ENCODE peak calls at places on chromosomes 1 and 21, in nine cellular contexts. X is mesothelial cell of epicardium, N is Panc1, Q is B cell, D is Calu3, O is neural progenitor cell, M is A673, S is endothelial cell, Y is pancreas. K is an unnamed sample.

GRCh38 chr21:35857082-35857481 is 203.2 kb downstream of the SETD4 start:
- DNase-seq in X (no peak), N (no peak), Q (no peak), D (no peak), O (no peak), M (no peak), S (no peak), Y (no peak), K (no peak)

GRCh38 chr1:109891930-109892329 is 18.7 kb upstream of the CSF1 start:
- DNase-seq in X (no peak), N (no peak), Q (no peak), D (no peak), O (no peak), M (no peak), S (no peak), Y (no peak), K (no peak)

GRCh38 chr1:62882161-62882560 is 98.2 kb downstream of the ATG4C start:
- DNase-seq in X (no peak), N (no peak), Q (no peak), D (no peak), O (peak), M (no peak), S (no peak), Y (no peak), K (no peak)

GRCh38 chr1:201739492-201740085 is 89.4 kb upstream of the IPO9 start:
- DNase-seq in X (no peak), N (no peak), Q (peak), D (peak), O (peak), M (peak), S (peak), Y (peak), K (peak)

GRCh38 chr1:6962956-6963915 is 178.0 kb downstream of the CAMTA1 start:
- DNase-seq in X (no peak), N (peak), Q (peak), D (peak), O (peak), M (peak), S (peak), Y (peak), K (peak)

GRCh38 chr1:164794310-164794709 is 235.3 kb downstream of the PBX1 start:
- DNase-seq in X (no peak), N (no peak), Q (no peak), D (peak), O (no peak), M (no peak), S (no peak), Y (no peak), K (no peak)

GRCh38 chr21:42047821-42048613 is 23.1 kb upstream of the UMODL1 start:
- DNase-seq in X (no peak), N (no peak), Q (no peak), D (no peak), O (no peak), M (no peak), S (no peak), Y (peak), K (no peak)

GRCh38 chr1:56414728-56415224 is 164.6 kb downstream of the PLPP3 start:
- DNase-seq in X (no peak), N (no peak), Q (no peak), D (peak), O (no peak), M (no peak), S (no peak), Y (peak), K (no peak)

GRCh38 chr1:231023150-231023549 is 16.9 kb downstream of the FAM89A start:
- DNase-seq in X (no peak), N (no peak), Q (no peak), D (no peak), O (no peak), M (no peak), S (no peak), Y (no peak), K (no peak)

GRCh38 chr1:234743866-234744581 is 134.0 kb upstream of the IRF2BP2 start:
- DNase-seq in X (no peak), N (no peak), Q (no peak), D (no peak), O (peak), M (peak), S (peak), Y (no peak), K (no peak)

GRCh38 chr1:171754381-171754705 is 12.5 kb upstream of the VAMP4 start:
- DNase-seq in X (no peak), N (no peak), Q (no peak), D (no peak), O (no peak), M (no peak), S (no peak), Y (no peak), K (no peak)

GRCh38 chr1:118217073-118217620 is 32.1 kb upstream of the SPAG17 start:
- DNase-seq in X (no peak), N (no peak), Q (no peak), D (no peak), O (no peak), M (peak), S (no peak), Y (no peak), K (no peak)

GRCh38 chr1:77639056-77639455 is 43.4 kb downstream of the ZZZ3 start:
- DNase-seq in X (no peak), N (no peak), Q (no peak), D (no peak), O (no peak), M (no peak), S (no peak), Y (no peak), K (no peak)

GRCh38 chr1:143720087-143721023 is 251.4 kb downstream of the FAM72C start:
- DNase-seq in X (no peak), N (no peak), Q (peak), D (peak), O (no peak), M (peak), S (peak), Y (peak), K (no peak)

GRCh38 chr1:95095833-95096217 is 21.3 kb upstream of the TLCD4 start:
- DNase-seq in X (no peak), N (no peak), Q (no peak), D (no peak), O (no peak), M (no peak), S (no peak), Y (no peak), K (no peak)

GRCh38 chr1:214966366-214966765 is 116.2 kb upstream of the KCNK2 start:
- DNase-seq in X (no peak), N (no peak), Q (no peak), D (no peak), O (peak), M (no peak), S (no peak), Y (no peak), K (no peak)

GRCh38 chr1:222053790-222054294 is 312.0 kb upstream of the DUSP10 start:
- DNase-seq in X (no peak), N (no peak), Q (no peak), D (no peak), O (no peak), M (no peak), S (no peak), Y (no peak), K (no peak)

GRCh38 chr1:207014728-207015127 is 17.8 kb downstream of the C1orf116 start:
- DNase-seq in X (no peak), N (no peak), Q (no peak), D (no peak), O (no peak), M (no peak), S (no peak), Y (no peak), K (no peak)

GRCh38 chr1:167499106-167499505 is 19.2 kb downstream of the CD247 start:
- DNase-seq in X (no peak), N (no peak), Q (no peak), D (no peak), O (no peak), M (no peak), S (no peak), Y (no peak), K (no peak)

GRCh38 chr1:95916616-95917015 is 682.6 kb downstream of the RWDD3 start:
- DNase-seq in X (no peak), N (no peak), Q (no peak), D (peak), O (peak), M (peak), S (no peak), Y (no peak), K (no peak)

GRCh38 chr1:78254517-78254916 is 208.8 kb downstream of the GIPC2 start:
- DNase-seq in X (no peak), N (no peak), Q (no peak), D (no peak), O (no peak), M (no peak), S (no peak), Y (no peak), K (no peak)

GRCh38 chr1:234963180-234963903 is 165.3 kb downstream of the TOMM20 start:
- DNase-seq in X (no peak), N (no peak), Q (peak), D (peak), O (no peak), M (no peak), S (no peak), Y (peak), K (no peak)

GRCh38 chr1:225427249-225428065 is at the start of gene LBR:
- DNase-seq in X (peak), N (no peak), Q (no peak), D (no peak), O (peak), M (no peak), S (no peak), Y (no peak), K (no peak)

GRCh38 chr1:240612811-240613210 is 856 bp upstream of the GREM2 start:
- DNase-seq in X (no peak), N (no peak), Q (no peak), D (no peak), O (peak), M (no peak), S (no peak), Y (no peak), K (no peak)

GRCh38 chr1:21638531-21639341 is 30.4 kb downstream of the RAP1GAP start:
- DNase-seq in X (no peak), N (peak), Q (no peak), D (peak), O (no peak), M (no peak), S (no peak), Y (peak), K (no peak)

GRCh38 chr1:208054485-208054884 is 143.6 kb upstream of the CD34 start:
- DNase-seq in X (no peak), N (no peak), Q (no peak), D (no peak), O (no peak), M (no peak), S (no peak), Y (no peak), K (no peak)

GRCh38 chr21:36589352-36589971 is 109.5 kb upstream of the SIM2 start:
- DNase-seq in X (no peak), N (no peak), Q (peak), D (peak), O (peak), M (peak), S (peak), Y (peak), K (no peak)

GRCh38 chr1:99327357-99327756 is 63.1 kb downstream of the PLPPR4 start:
- DNase-seq in X (no peak), N (no peak), Q (no peak), D (peak), O (no peak), M (no peak), S (no peak), Y (no peak), K (no peak)

GRCh38 chr1:52239708-52240001 is 97.8 kb downstream of the ZFYVE9 start:
- DNase-seq in X (no peak), N (no peak), Q (peak), D (no peak), O (no peak), M (no peak), S (no peak), Y (no peak), K (no peak)

GRCh38 chr21:37060296-37060695 is 12.6 kb downstream of the PIGP start:
- DNase-seq in X (no peak), N (peak), Q (no peak), D (peak), O (peak), M (peak), S (no peak), Y (no peak), K (no peak)

GRCh38 chr1:209585672-209586071 is 2.2 kb downstream of the CAMK1G start:
- DNase-seq in X (peak), N (no peak), Q (no peak), D (peak), O (peak), M (peak), S (peak), Y (peak), K (no peak)

GRCh38 chr1:226017070-226017469 is 17.9 kb upstream of the SDE2 start:
- DNase-seq in X (no peak), N (no peak), Q (no peak), D (no peak), O (no peak), M (no peak), S (no peak), Y (no peak), K (no peak)

GRCh38 chr1:1091344-1092148 is 17.4 kb upstream of the RNF223 start:
- DNase-seq in X (no peak), N (no peak), Q (peak), D (no peak), O (no peak), M (no peak), S (no peak), Y (peak), K (peak)

GRCh38 chr1:866095-866494 is 57.6 kb upstream of the SAMD11 start:
- DNase-seq in X (no peak), N (no peak), Q (peak), D (no peak), O (no peak), M (no peak), S (no peak), Y (no peak), K (no peak)

GRCh38 chr1:21661886-21662285 is 7.3 kb downstream of the RAP1GAP start:
- DNase-seq in X (no peak), N (no peak), Q (no peak), D (no peak), O (no peak), M (no peak), S (no peak), Y (peak), K (no peak)

GRCh38 chr1:110056776-110057175 is 13.7 kb downstream of the ALX3 start:
- DNase-seq in X (no peak), N (no peak), Q (no peak), D (no peak), O (no peak), M (no peak), S (no peak), Y (no peak), K (no peak)

GRCh38 chr1:213292653-213293052 is 241.6 kb downstream of the RPS6KC1 start:
- DNase-seq in X (no peak), N (no peak), Q (no peak), D (no peak), O (no peak), M (no peak), S (no peak), Y (no peak), K (no peak)

GRCh38 chr1:30982937-30983336 is 74.4 kb upstream of the SDC3 start:
- DNase-seq in X (no peak), N (no peak), Q (peak), D (no peak), O (no peak), M (no peak), S (no peak), Y (no peak), K (no peak)

DNA sequence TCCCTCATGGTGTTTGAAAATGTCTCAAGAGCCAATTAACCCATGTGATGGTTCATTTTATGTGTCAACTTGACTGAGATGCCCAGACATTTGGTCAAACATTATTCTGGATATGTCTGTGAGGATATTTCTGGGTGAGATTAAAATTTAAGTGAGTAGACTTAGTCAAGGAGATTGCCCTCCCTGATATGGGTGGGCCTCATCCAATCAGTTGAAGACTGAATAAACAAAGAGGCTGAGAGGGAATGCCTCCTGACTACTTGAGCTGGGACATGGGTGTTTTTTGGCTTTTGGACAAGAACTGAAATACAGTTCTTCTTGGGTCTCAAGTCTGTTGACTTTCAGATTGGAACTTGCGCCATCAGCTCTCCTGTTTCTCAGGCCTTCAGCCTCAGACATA is 89.4 kb upstream of the SPATA6 start:
- DNase-seq in X (no peak), N (no peak), Q (no peak), D (no peak), O (no peak), M (no peak), S (no peak), Y (no peak), K (no peak)
- TF ChIP-seq CTCF in X (no peak), N (no peak), Q (no peak), D (no peak), O (no peak), M (no peak), S (no peak), Y (no peak), K (no peak)

DNA sequence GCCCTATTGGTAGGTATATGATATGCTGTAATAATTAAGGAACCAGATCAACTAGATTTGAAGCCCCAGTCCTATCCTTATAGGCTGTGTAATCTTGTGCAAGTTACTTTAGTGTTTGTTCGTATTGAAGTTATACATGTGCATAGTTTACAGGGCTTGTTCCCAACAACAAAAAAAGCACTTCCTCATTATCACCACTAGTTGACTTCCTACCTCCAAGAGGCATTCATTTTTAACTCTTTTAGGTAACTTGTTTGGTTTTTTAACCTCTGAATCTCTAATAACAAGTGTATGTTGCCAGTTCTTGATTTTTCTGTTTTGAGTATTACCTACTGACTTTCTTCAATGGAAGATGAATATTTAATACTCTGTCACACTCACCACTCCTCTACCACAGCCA is 71.9 kb downstream of the ST3GAL3 start:
- DNase-seq in X (no peak), N (no peak), Q (no peak), D (no peak), O (no peak), M (no peak), S (no peak), Y (no peak), K (no peak)
- TF ChIP-seq CTCF in X (peak), N (peak), Q (no peak), D (no peak), O (no peak), M (no peak), S (peak), Y (no peak), K (peak)

GRCh38 chr1:38029081-38029681 is 16.6 kb downstream of the UTP11 start:
- DNase-seq in X (no peak), N (no peak), Q (no peak), D (no peak), O (peak), M (peak), S (no peak), Y (peak), K (no peak)
- TF ChIP-seq CTCF in X (no peak), N (no peak), Q (no peak), D (no peak), O (peak), M (peak), S (no peak), Y (no peak), K (no peak)

GRCh38 chr1:175895966-175896365 is 152.6 kb upstream of the TNR start:
- DNase-seq in X (no peak), N (no peak), Q (no peak), D (no peak), O (no peak), M (no peak), S (no peak), Y (no peak), K (no peak)
- TF ChIP-seq CTCF in X (no peak), N (no peak), Q (no peak), D (no peak), O (no peak), M (no peak), S (no peak), Y (no peak), K (no peak)

GRCh38 chr1:17752356-17752755 is 2.8 kb upstream of the ACTL8 start:
- DNase-seq in X (no peak), N (no peak), Q (no peak), D (no peak), O (no peak), M (no peak), S (no peak), Y (no peak), K (no peak)

GRCh38 chr1:17759114-17759513 is 4.0 kb downstream of the ACTL8 start:
- DNase-seq in X (no peak), N (no peak), Q (no peak), D (peak), O (no peak), M (peak), S (peak), Y (no peak), K (no peak)

GRCh38 chr1:17757426-17757825 is 2.3 kb downstream of the ACTL8 start:
- DNase-seq in X (no peak), N (no peak), Q (no peak), D (no peak), O (no peak), M (no peak), S (no peak), Y (no peak), K (no peak)

DNA sequence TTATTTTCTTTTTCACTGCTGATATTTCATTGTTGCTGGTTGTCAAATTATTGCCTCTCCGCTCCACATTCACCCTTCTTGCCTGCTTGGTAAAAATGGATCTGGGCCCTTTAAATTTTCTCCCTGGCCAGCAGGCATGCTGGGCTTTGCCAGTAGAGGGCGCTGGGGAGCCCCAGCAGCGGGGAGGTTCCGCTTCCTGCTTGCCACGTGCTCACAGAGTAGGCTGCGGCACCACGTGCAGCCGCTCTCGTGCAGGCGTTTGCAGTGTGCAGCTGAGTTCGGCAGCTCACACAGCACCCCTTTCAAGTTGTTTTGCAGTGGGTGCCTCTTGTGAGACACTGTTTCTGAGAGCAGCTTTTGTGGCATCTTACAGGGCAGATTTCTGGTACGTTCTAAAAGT is at the start of gene ACTL8:
- DNase-seq in X (no peak), N (no peak), Q (no peak), D (peak), O (no peak), M (peak), S (peak), Y (no peak), K (no peak)
- TF ChIP-seq CTCF in X (no peak), N (peak), Q (no peak), D (no peak), O (peak), M (peak), S (peak), Y (no peak), K (peak)

GRCh38 chr1:161082996-161083742 is 6.2 kb downstream of the NECTIN4 start:
- DNase-seq in X (no peak), N (peak), Q (no peak), D (peak), O (no peak), M (no peak), S (no peak), Y (peak), K (no peak)
- TF ChIP-seq CTCF in X (no peak), N (no peak), Q (no peak), D (no peak), O (no peak), M (no peak), S (no peak), Y (no peak), K (no peak)

GRCh38 chr21:14673649-14674048 is 127.5 kb upstream of the SAMSN1 start:
- DNase-seq in X (no peak), N (no peak), Q (no peak), D (no peak), O (peak), M (no peak), S (no peak), Y (no peak), K (no peak)

GRCh38 chr21:14675774-14676530 is 129.8 kb upstream of the SAMSN1 start:
- DNase-seq in X (no peak), N (no peak), Q (peak), D (no peak), O (no peak), M (no peak), S (no peak), Y (no peak), K (no peak)

GRCh38 chr21:14677639-14678179 is 131.6 kb upstream of the SAMSN1 start:
- DNase-seq in X (no peak), N (no peak), Q (no peak), D (no peak), O (no peak), M (no peak), S (no peak), Y (no peak), K (no peak)

GRCh38 chr21:14678987-14679574 is 133.0 kb upstream of the SAMSN1 start:
- DNase-seq in X (no peak), N (no peak), Q (no peak), D (no peak), O (no peak), M (no peak), S (no peak), Y (no peak), K (no peak)

GRCh38 chr21:14677023-14677422 is 130.9 kb upstream of the SAMSN1 start:
- DNase-seq in X (no peak), N (no peak), Q (no peak), D (no peak), O (no peak), M (no peak), S (no peak), Y (no peak), K (no peak)
- TF ChIP-seq CTCF in X (no peak), N (no peak), Q (no peak), D (no peak), O (no peak), M (no peak), S (no peak), Y (no peak), K (no peak)